ENCODE peak calls at places on chromosomes 7 and 10, in six cellular contexts. X is T-cell, T is GM13977, N is M059J, F is activated T-cell treated with anti-CD3 and anti-CD28 coated beads for 1 hour, K is NCI-H1694. Z is an unnamed sample.

GRCh38 chr7:41385996-41386395 is 316.9 kb downstream of the INHBA start:
- DNase-seq in X (no peak), T (no peak), N (peak), F (no peak), K (no peak), Z (no peak)

GRCh38 chr7:44707558-44708230 is 41.0 kb upstream of the ZMIZ2 start:
- DNase-seq in X (no peak), T (no peak), N (no peak), F (no peak), K (no peak), Z (no peak)

GRCh38 chr7:2253525-2254244 is 11.7 kb downstream of the NUDT1 start:
- DNase-seq in X (no peak), T (no peak), N (no peak), F (no peak), K (no peak), Z (no peak)

GRCh38 chr10:103049237-103049636 is 131.1 kb downstream of the CNNM2 start:
- DNase-seq in X (no peak), T (no peak), N (no peak), F (no peak), K (no peak), Z (no peak)

GRCh38 chr7:71868797-71869196 is 543.3 kb downstream of the CALN1 start:
- DNase-seq in X (no peak), T (no peak), N (peak), F (no peak), K (no peak), Z (no peak)

GRCh38 chr10:84654671-84655070 is 326.3 kb downstream of the CCSER2 start:
- DNase-seq in X (no peak), T (no peak), N (no peak), F (no peak), K (no peak), Z (no peak)

GRCh38 chr10:22646291-22646926 is 68.0 kb downstream of the PIP4K2A start:
- DNase-seq in X (no peak), T (no peak), N (no peak), F (no peak), K (no peak), Z (peak)

GRCh38 chr7:28078036-28078901 is 102.3 kb downstream of the JAZF1 start:
- DNase-seq in X (peak), T (peak), N (peak), F (peak), K (peak), Z (peak)

GRCh38 chr10:3651969-3652653 is 132.9 kb downstream of the KLF6 start:
- DNase-seq in X (no peak), T (no peak), N (no peak), F (no peak), K (no peak), Z (no peak)

GRCh38 chr7:100897111-100897608 is 1.5 kb upstream of the ACHE start:
- DNase-seq in X (no peak), T (peak), N (no peak), F (peak), K (no peak), Z (peak)

GRCh38 chr10:14583252-14583651 is 191.4 kb downstream of the FAM107B start:
- DNase-seq in X (peak), T (peak), N (no peak), F (peak), K (no peak), Z (peak)

GRCh38 chr7:105940111-105940510 is 23.0 kb upstream of the CDHR3 start:
- DNase-seq in X (no peak), T (no peak), N (peak), F (no peak), K (no peak), Z (no peak)

GRCh38 chr10:102542800-102543418 is 39.1 kb downstream of the SUFU start:
- DNase-seq in X (no peak), T (no peak), N (peak), F (no peak), K (no peak), Z (no peak)

GRCh38 chr7:15607541-15608210 is 45.9 kb upstream of the AGMO start:
- DNase-seq in X (no peak), T (no peak), N (no peak), F (no peak), K (peak), Z (no peak)

GRCh38 chr10:16570731-16571130 is 49.1 kb upstream of the C1QL3 start:
- DNase-seq in X (no peak), T (peak), N (no peak), F (no peak), K (no peak), Z (no peak)

GRCh38 chr10:109259293-109259692 is 664.0 kb downstream of the XPNPEP1 start:
- DNase-seq in X (no peak), T (no peak), N (peak), F (no peak), K (no peak), Z (no peak)

GRCh38 chr10:72265508-72265907 is 8.2 kb upstream of the DDIT4 start:
- DNase-seq in X (no peak), T (no peak), N (no peak), F (no peak), K (no peak), Z (no peak)

GRCh38 chr10:100000109-100000502 is 9.6 kb downstream of the DNMBP start:
- DNase-seq in X (no peak), T (no peak), N (no peak), F (no peak), K (no peak), Z (no peak)

GRCh38 chr10:85609509-85609908 is 757.1 kb downstream of the GRID1 start:
- DNase-seq in X (no peak), T (no peak), N (peak), F (no peak), K (no peak), Z (no peak)

GRCh38 chr10:31074357-31075065 is 42.8 kb upstream of the ZNF438 start:
- DNase-seq in X (no peak), T (no peak), N (no peak), F (no peak), K (no peak), Z (no peak)

GRCh38 chr10:113663142-113663541 is 699 bp downstream of the NRAP start:
- DNase-seq in X (no peak), T (no peak), N (peak), F (no peak), K (no peak), Z (no peak)

GRCh38 chr7:112649560-112649959 is 140.6 kb downstream of the TMEM168 start:
- DNase-seq in X (no peak), T (no peak), N (peak), F (no peak), K (no peak), Z (no peak)

GRCh38 chr10:12482586-12482985 is 133.2 kb downstream of the CAMK1D start:
- DNase-seq in X (no peak), T (peak), N (no peak), F (no peak), K (no peak), Z (no peak)

GRCh38 chr7:33339074-33339805 is 209.9 kb downstream of the BBS9 start:
- DNase-seq in X (no peak), T (no peak), N (no peak), F (no peak), K (no peak), Z (no peak)

GRCh38 chr7:118699222-118699621 is 474.7 kb downstream of the ANKRD7 start:
- DNase-seq in X (no peak), T (no peak), N (no peak), F (no peak), K (no peak), Z (no peak)

GRCh38 chr7:133051066-133051465 is 30.8 kb downstream of the CHCHD3 start:
- DNase-seq in X (no peak), T (peak), N (peak), F (no peak), K (peak), Z (no peak)

GRCh38 chr7:112162161-112163020 is 43.8 kb downstream of the DOCK4 start:
- DNase-seq in X (no peak), T (no peak), N (peak), F (no peak), K (peak), Z (no peak)

GRCh38 chr10:104622598-104623209 is 18.4 kb upstream of the SORCS3 start:
- DNase-seq in X (no peak), T (no peak), N (peak), F (no peak), K (no peak), Z (peak)

GRCh38 chr7:98930464-98930863 is 52.1 kb downstream of the TRRAP start:
- DNase-seq in X (peak), T (no peak), N (no peak), F (no peak), K (no peak), Z (no peak)

GRCh38 chr7:36084485-36085091 is 68.5 kb upstream of the EEPD1 start:
- DNase-seq in X (no peak), T (no peak), N (peak), F (no peak), K (no peak), Z (no peak)

GRCh38 chr7:155357573-155358041 is 59.9 kb downstream of the INSIG1 start:
- DNase-seq in X (no peak), T (no peak), N (peak), F (no peak), K (no peak), Z (peak)

GRCh38 chr7:107948645-107949442 is 54.1 kb downstream of the LAMB1 start:
- DNase-seq in X (no peak), T (no peak), N (peak), F (no peak), K (no peak), Z (no peak)

GRCh38 chr7:11950281-11950680 is 118.3 kb upstream of the THSD7A start:
- DNase-seq in X (no peak), T (no peak), N (peak), F (no peak), K (no peak), Z (no peak)

GRCh38 chr10:130686680-130687300 is 550.6 kb downstream of the GLRX3 start:
- DNase-seq in X (no peak), T (no peak), N (peak), F (no peak), K (no peak), Z (no peak)

GRCh38 chr7:29075621-29076020 is 70.7 kb downstream of the CPVL start:
- DNase-seq in X (no peak), T (no peak), N (no peak), F (no peak), K (no peak), Z (no peak)

GRCh38 chr10:114996542-114996941 is 58.5 kb downstream of the TRUB1 start:
- DNase-seq in X (no peak), T (no peak), N (peak), F (no peak), K (no peak), Z (no peak)